ENCODE peak calls at places on chromosome 13, in seven cellular contexts. One of them, this sample, is unnamed.

GRCh38 chr13:92716749-92717148 is 509.9 kb upstream of the GPC6 start:
- DNase-seq in iris pigment epithelial cell: peak; percentile 1
- DNase-seq in effector CD4-positive, alpha-beta T cell: no peak
- DNase-seq in hepatic stellate cell: peak; percentile 4
- DNase-seq in NAMALWA: no peak
- DNase-seq in stimulated activated CD8-positive, alpha-beta memory T cell treated with anti-CD3 and anti-CD28 coated beads, Interleukin-4, amount 100 ng/mL, for 1 hour: no peak
- DNase-seq in DMS153: peak; percentile 26
- DNase-seq in this sample: no peak

GRCh38 chr13:25232937-25233515 is 54.3 kb downstream of the MTMR6 start:
- DNase-seq in stimulated activated CD8-positive, alpha-beta memory T cell treated with anti-CD3 and anti-CD28 coated beads, Interleukin-4, amount 100 ng/mL, for 1 hour: no peak
- DNase-seq in NAMALWA: peak; percentile 64
- DNase-seq in iris pigment epithelial cell: peak; percentile 29
- DNase-seq in effector CD4-positive, alpha-beta T cell: no peak
- DNase-seq in hepatic stellate cell: peak; percentile 35
- DNase-seq in DMS153: peak; percentile 6
- DNase-seq in this sample: no peak

GRCh38 chr13:81171065-81171647 is 830.2 kb upstream of the SPRY2 start:
- DNase-seq in effector CD4-positive, alpha-beta T cell: no peak
- DNase-seq in stimulated activated CD8-positive, alpha-beta memory T cell treated with anti-CD3 and anti-CD28 coated beads, Interleukin-4, amount 100 ng/mL, for 1 hour: no peak
- DNase-seq in NAMALWA: peak; percentile 58
- DNase-seq in DMS153: peak; percentile 3
- DNase-seq in hepatic stellate cell: no peak
- DNase-seq in iris pigment epithelial cell: peak; percentile 4
- DNase-seq in this sample: no peak

GRCh38 chr13:30464496-30465351 is 1.0 kb downstream of the HMGB1 start:
- DNase-seq in DMS153: peak; percentile 22
- DNase-seq in hepatic stellate cell: peak; percentile 68
- DNase-seq in stimulated activated CD8-positive, alpha-beta memory T cell treated with anti-CD3 and anti-CD28 coated beads, Interleukin-4, amount 100 ng/mL, for 1 hour: peak; percentile 32
- DNase-seq in effector CD4-positive, alpha-beta T cell: peak; percentile 75
- DNase-seq in iris pigment epithelial cell: peak; percentile 79
- DNase-seq in NAMALWA: peak; percentile 74
- DNase-seq in this sample: peak; percentile 70

GRCh38 chr13:44174769-44175425 is 198.7 kb upstream of the SERP2 start:
- DNase-seq in effector CD4-positive, alpha-beta T cell: no peak
- DNase-seq in NAMALWA: no peak
- DNase-seq in DMS153: no peak
- DNase-seq in stimulated activated CD8-positive, alpha-beta memory T cell treated with anti-CD3 and anti-CD28 coated beads, Interleukin-4, amount 100 ng/mL, for 1 hour: no peak
- DNase-seq in iris pigment epithelial cell: peak; percentile 75
- DNase-seq in hepatic stellate cell: no peak
- DNase-seq in this sample: no peak

GRCh38 chr13:94305934-94306333 is 173.5 kb downstream of the DCT start:
- DNase-seq in iris pigment epithelial cell: peak; percentile 36
- DNase-seq in NAMALWA: no peak
- DNase-seq in effector CD4-positive, alpha-beta T cell: no peak
- DNase-seq in stimulated activated CD8-positive, alpha-beta memory T cell treated with anti-CD3 and anti-CD28 coated beads, Interleukin-4, amount 100 ng/mL, for 1 hour: no peak
- DNase-seq in DMS153: no peak
- DNase-seq in hepatic stellate cell: no peak
- DNase-seq in this sample: no peak

GRCh38 chr13:86020350-86021002 is 221.3 kb upstream of the SLITRK6 start:
- DNase-seq in DMS153: no peak
- DNase-seq in stimulated activated CD8-positive, alpha-beta memory T cell treated with anti-CD3 and anti-CD28 coated beads, Interleukin-4, amount 100 ng/mL, for 1 hour: no peak
- DNase-seq in hepatic stellate cell: no peak
- DNase-seq in NAMALWA: no peak
- DNase-seq in iris pigment epithelial cell: peak; percentile 62
- DNase-seq in effector CD4-positive, alpha-beta T cell: no peak
- DNase-seq in this sample: no peak

GRCh38 chr13:43009506-43009905 is 13.9 kb upstream of the DNAJC15 start:
- DNase-seq in DMS153: no peak
- DNase-seq in hepatic stellate cell: no peak
- DNase-seq in effector CD4-positive, alpha-beta T cell: no peak
- DNase-seq in NAMALWA: no peak
- DNase-seq in stimulated activated CD8-positive, alpha-beta memory T cell treated with anti-CD3 and anti-CD28 coated beads, Interleukin-4, amount 100 ng/mL, for 1 hour: no peak
- DNase-seq in iris pigment epithelial cell: peak; percentile 63
- DNase-seq in this sample: no peak

GRCh38 chr13:103758222-103758621 is 692.0 kb upstream of the SLC10A2 start:
- DNase-seq in effector CD4-positive, alpha-beta T cell: no peak
- DNase-seq in iris pigment epithelial cell: no peak
- DNase-seq in NAMALWA: no peak
- DNase-seq in stimulated activated CD8-positive, alpha-beta memory T cell treated with anti-CD3 and anti-CD28 coated beads, Interleukin-4, amount 100 ng/mL, for 1 hour: no peak
- DNase-seq in DMS153: no peak
- DNase-seq in hepatic stellate cell: no peak
- DNase-seq in this sample: no peak

GRCh38 chr13:93775507-93776108 is 549.0 kb downstream of the GPC6 start:
- DNase-seq in stimulated activated CD8-positive, alpha-beta memory T cell treated with anti-CD3 and anti-CD28 coated beads, Interleukin-4, amount 100 ng/mL, for 1 hour: no peak
- DNase-seq in DMS153: no peak
- DNase-seq in hepatic stellate cell: peak; percentile 14
- DNase-seq in effector CD4-positive, alpha-beta T cell: no peak
- DNase-seq in NAMALWA: no peak
- DNase-seq in iris pigment epithelial cell: peak; percentile 77
- DNase-seq in this sample: no peak